ENCODE peak calls at places on chromosomes 2 and 18, in ten cellular contexts. G is C1 segment of cervical spinal cord; A is SW 1271; X is stimulated activated CD4-positive, alpha-beta T cell treated with anti-CD3 and anti-CD28 coated beads, Interleukin-12 subunit alpha, Interleukin-12 subunit beta, amount 100 ng/mL, for 24 hours; K is CD4-positive, alpha-beta T cell; O is fibroblast of mammary gland; S is mesenteric fat pad; C is activated CD4-positive, alpha-beta memory T cell treated with anti-CD3 and anti-CD28 coated beads, Interleukin-2, amount 10 ng/mL, durations not matched to agents 7 days and 5 days; M is substantia nigra; E is AG10803. T is an unnamed sample.

GRCh38 chr18:1013951-1014350 is 109.3 kb downstream of the ADCYAP1 start:
- DNase-seq in G (no peak), A (no peak), X (no peak), K (no peak), O (no peak), S (no peak), C (no peak), M (no peak), E (no peak), T (no peak)

GRCh38 chr18:73520229-73520628 is 627.4 kb downstream of the FBXO15 start:
- DNase-seq in G (no peak), A (no peak), X (no peak), K (no peak), O (peak; percentile 7), S (no peak), C (no peak), M (no peak), E (no peak), T (no peak)

GRCh38 chr2:174338626-174339570 is 4.1 kb downstream of the SP9 start:
- DNase-seq in G (no peak), A (no peak), X (no peak), K (no peak), O (no peak), S (no peak), C (no peak), M (no peak), E (no peak), T (no peak)

GRCh38 chr2:33765122-33765521 is 166.0 kb upstream of the FAM98A start:
- DNase-seq in G (no peak), A (no peak), X (no peak), K (no peak), O (no peak), S (no peak), C (no peak), M (no peak), E (no peak), T (no peak)

GRCh38 chr2:128388414-128389032 is 69.9 kb upstream of the HS6ST1 start:
- DNase-seq in G (no peak), A (no peak), X (no peak), K (no peak), O (peak; percentile 37), S (peak; percentile 88), C (no peak), M (no peak), E (no peak), T (no peak)

GRCh38 chr2:100802076-100802475 is 17.9 kb upstream of the NPAS2 start:
- DNase-seq in G (no peak), A (no peak), X (no peak), K (no peak), O (no peak), S (no peak), C (no peak), M (no peak), E (no peak), T (no peak)

GRCh38 chr2:238046871-238047270 is 13.9 kb upstream of the SCLY start:
- DNase-seq in G (no peak), A (no peak), X (no peak), K (no peak), O (no peak), S (no peak), C (no peak), M (no peak), E (no peak), T (no peak)

GRCh38 chr2:42132066-42132965 is 36.8 kb upstream of the EML4 start:
- DNase-seq in G (no peak), A (no peak), X (no peak), K (no peak), O (peak; percentile 96), S (no peak), C (no peak), M (no peak), E (peak; percentile 98), T (peak; percentile 17)

GRCh38 chr2:234550511-234551107 is 53.7 kb upstream of the ARL4C start:
- DNase-seq in G (peak; percentile 47), A (no peak), X (peak; percentile 32), K (peak; percentile 38), O (peak; percentile 75), S (no peak), C (peak; percentile 63), M (no peak), E (peak; percentile 96), T (peak; percentile 25)

GRCh38 chr2:209351636-209352035 is 72.2 kb upstream of the MAP2 start:
- DNase-seq in G (no peak), A (no peak), X (no peak), K (no peak), O (peak; percentile 44), S (no peak), C (no peak), M (no peak), E (peak; percentile 8), T (no peak)

GRCh38 chr2:1306029-1306686 is 107.1 kb upstream of the TPO start:
- DNase-seq in G (no peak), A (no peak), X (no peak), K (no peak), O (no peak), S (peak; percentile 35), C (no peak), M (no peak), E (no peak), T (no peak)

GRCh38 chr2:223928113-223929006 is 16.8 kb downstream of the WDFY1 start:
- DNase-seq in G (no peak), A (no peak), X (no peak), K (no peak), O (no peak), S (no peak), C (no peak), M (no peak), E (no peak), T (no peak)

GRCh38 chr2:38441346-38441745 is 64.3 kb upstream of the ATL2 start:
- DNase-seq in G (no peak), A (no peak), X (no peak), K (no peak), O (no peak), S (no peak), C (no peak), M (no peak), E (no peak), T (no peak)

GRCh38 chr2:10447300-10448207 is 573 bp downstream of the ODC1 start:
- DNase-seq in G (peak; percentile 86), A (no peak), X (peak; percentile 25), K (no peak), O (peak; percentile 38), S (no peak), C (peak; percentile 76), M (no peak), E (peak; percentile 33), T (no peak)

GRCh38 chr2:17625446-17625845 is 85.0 kb downstream of the VSNL1 start:
- DNase-seq in G (no peak), A (no peak), X (no peak), K (no peak), O (no peak), S (no peak), C (no peak), M (no peak), E (no peak), T (no peak)

GRCh38 chr2:569681-570080 is 107.5 kb downstream of the TMEM18 start:
- DNase-seq in G (no peak), A (no peak), X (no peak), K (no peak), O (no peak), S (no peak), C (no peak), M (no peak), E (no peak), T (no peak)

GRCh38 chr2:81195774-81196382 is 891.3 kb upstream of the LRRTM1 start:
- DNase-seq in G (no peak), A (no peak), X (no peak), K (no peak), O (no peak), S (no peak), C (no peak), M (no peak), E (no peak), T (no peak)

GRCh38 chr2:74130211-74130995 is 17.3 kb downstream of the BOLA3 start:
- DNase-seq in G (no peak), A (no peak), X (no peak), K (no peak), O (no peak), S (no peak), C (no peak), M (no peak), E (no peak), T (no peak)

GRCh38 chr2:240502059-240502429 is 55.7 kb downstream of the ANKMY1 start:
- DNase-seq in G (no peak), A (no peak), X (no peak), K (no peak), O (no peak), S (no peak), C (no peak), M (no peak), E (no peak), T (no peak)

GRCh38 chr2:176583530-176584101 is 314.4 kb downstream of the MTX2 start:
- DNase-seq in G (no peak), A (no peak), X (no peak), K (no peak), O (peak; percentile 70), S (no peak), C (peak; percentile 41), M (no peak), E (peak; percentile 40), T (no peak)

T was measured in CD8-positive, alpha-beta memory T cell.